ENCODE peak calls at places on chromosomes 1 and 21, in ten cellular contexts. U is BE2C, Q is NCI-H69, V is AG08396, N is T1000, M is heart left ventricle, L is omental fat pad, S is left cardiac atrium, G is H54, X is T-helper 9 cell. H is an unnamed sample.

GRCh38 chr1:87439821-87440220 is 111.1 kb downstream of the LMO4 start:
- DNase-seq in Q (no peak), N (no peak), S (no peak), L (no peak), U (no peak), V (no peak), G (no peak), M (no peak), X (no peak), H (no peak)

GRCh38 chr1:25795955-25796806 is 3.8 kb upstream of the SELENON start:
- DNase-seq in X (peak), S (no peak), G (no peak), N (no peak), Q (peak), M (no peak), U (no peak), V (no peak), L (no peak), H (no peak)

GRCh38 chr1:51653127-51653526 is 36.2 kb downstream of the OSBPL9 start:
- DNase-seq in N (no peak), U (no peak), V (no peak), S (no peak), G (no peak), X (no peak), M (no peak), Q (no peak), L (no peak), H (no peak)

GRCh38 chr1:90959352-90960206 is 62.3 kb downstream of the ZNF644 start:
- DNase-seq in N (no peak), M (no peak), S (no peak), Q (no peak), V (no peak), G (no peak), X (no peak), L (no peak), U (no peak), H (no peak)

GRCh38 chr1:115544131-115544530 is 97.6 kb upstream of the VANGL1 start:
- DNase-seq in X (no peak), L (no peak), N (no peak), M (no peak), G (no peak), Q (no peak), V (no peak), U (no peak), S (no peak), H (no peak)

GRCh38 chr21:34983680-34984086 is 65.4 kb downstream of the RUNX1 start:
- DNase-seq in U (no peak), G (peak), Q (no peak), X (no peak), M (no peak), L (no peak), N (peak), S (no peak), V (peak), H (no peak)

GRCh38 chr1:203142684-203143408 is 15.3 kb downstream of the ADORA1 start:
- DNase-seq in U (peak), V (no peak), S (no peak), Q (peak), N (no peak), M (no peak), L (no peak), G (no peak), X (no peak), H (no peak)

GRCh38 chr1:184499626-184500025 is 112.8 kb downstream of the C1orf21 start:
- DNase-seq in G (no peak), S (no peak), X (no peak), U (no peak), M (no peak), L (no peak), V (no peak), Q (peak), N (no peak), H (no peak)

GRCh38 chr1:29270881-29271390 is 34.6 kb downstream of the PTPRU start:
- DNase-seq in L (no peak), S (no peak), X (no peak), M (no peak), Q (no peak), N (no peak), V (no peak), U (no peak), G (no peak), H (no peak)

GRCh38 chr1:180936110-180937011 is 23.7 kb downstream of the KIAA1614 start:
- DNase-seq in G (no peak), N (no peak), V (no peak), S (no peak), U (no peak), Q (peak), L (no peak), M (peak), X (no peak), H (no peak)

GRCh38 chr1:145891587-145892485 is 6.2 kb upstream of the ANKRD35 start:
- DNase-seq in M (peak), U (peak), V (peak), L (peak), S (peak), G (peak), N (peak), Q (peak), X (peak), H (peak)

GRCh38 chr1:25570798-25571521 is 27.6 kb downstream of the LDLRAP1 start:
- DNase-seq in X (no peak), V (no peak), Q (no peak), U (no peak), G (no peak), S (no peak), M (peak), L (no peak), N (no peak), H (no peak)

GRCh38 chr21:37908691-37909090 is 7.6 kb downstream of the KCNJ6 start:
- DNase-seq in S (no peak), M (no peak), X (no peak), N (no peak), U (no peak), G (no peak), V (no peak), Q (no peak), L (no peak), H (no peak)

GRCh38 chr1:206020393-206021007 is 3.2 kb downstream of the CTSE start:
- DNase-seq in V (no peak), G (no peak), L (no peak), X (no peak), U (no peak), M (no peak), S (no peak), Q (no peak), N (no peak), H (peak)

GRCh38 chr1:236685917-236686814 is at the start of gene ACTN2:
- DNase-seq in U (peak), Q (peak), V (peak), S (peak), M (peak), L (no peak), X (peak), N (peak), G (no peak), H (no peak)

GRCh38 chr1:15758953-15759661 is 512 bp downstream of the FBLIM1 start:
- DNase-seq in U (no peak), G (no peak), M (no peak), L (no peak), N (no peak), V (peak), X (no peak), S (no peak), Q (peak), H (no peak)

GRCh38 chr1:32208891-32209309 is at the start of gene DCDC2B:
- DNase-seq in V (no peak), N (no peak), G (peak), S (no peak), L (no peak), U (peak), M (peak), X (no peak), Q (peak), H (peak)

GRCh38 chr1:157982111-157982510 is 11.3 kb upstream of the KIRREL1 start:
- DNase-seq in S (no peak), M (no peak), L (no peak), V (no peak), U (no peak), G (no peak), N (no peak), Q (no peak), X (no peak), H (no peak)

GRCh38 chr1:32066489-32066873 is 6.3 kb upstream of the TMEM39B start:
- DNase-seq in X (no peak), V (peak), G (no peak), M (peak), Q (peak), S (peak), L (no peak), U (no peak), N (peak), H (peak)

GRCh38 chr1:171718216-171718615 is 23.6 kb downstream of the VAMP4 start:
- DNase-seq in Q (no peak), G (no peak), U (no peak), L (no peak), N (no peak), M (no peak), S (no peak), V (no peak), X (no peak), H (no peak)

GRCh38 chr1:247494746-247495145 is 36.8 kb upstream of the OR2B11 start:
- DNase-seq in N (no peak), U (no peak), X (no peak), Q (no peak), M (no peak), S (no peak), V (no peak), L (no peak), G (no peak), H (no peak)

GRCh38 chr1:55380313-55380970 is 165.3 kb upstream of the USP24 start:
- DNase-seq in U (no peak), S (no peak), M (no peak), L (no peak), G (no peak), X (no peak), Q (no peak), N (no peak), V (no peak), H (peak)

GRCh38 chr1:32766328-32766972 is 50.7 kb downstream of the YARS1 start:
- DNase-seq in S (no peak), X (no peak), G (no peak), N (no peak), L (no peak), Q (no peak), V (no peak), U (no peak), M (no peak), H (no peak)

GRCh38 chr1:228850141-228851100 is 115.1 kb downstream of the RHOU start:
- DNase-seq in X (no peak), N (no peak), Q (no peak), S (no peak), U (no peak), M (no peak), V (no peak), L (no peak), G (no peak), H (peak)

GRCh38 chr1:2415337-2415736 is 3.0 kb upstream of the PEX10 start:
- DNase-seq in L (no peak), N (no peak), G (no peak), V (no peak), X (no peak), M (no peak), Q (peak), S (no peak), U (no peak), H (no peak)

GRCh38 chr1:32071758-32072621 is 749 bp upstream of the TMEM39B start:
- DNase-seq in S (no peak), M (no peak), L (no peak), Q (peak), X (no peak), G (peak), V (peak), U (no peak), N (no peak), H (no peak)

GRCh38 chr1:54884135-54884586 is 2.8 kb downstream of the DHCR24 start:
- DNase-seq in U (no peak), N (no peak), L (no peak), V (no peak), M (no peak), G (no peak), S (no peak), X (no peak), Q (peak), H (no peak)

GRCh38 chr1:146036241-146036989 is 14.9 kb upstream of the HJV start:
- DNase-seq in V (no peak), G (no peak), U (no peak), Q (peak), M (no peak), L (no peak), X (no peak), S (no peak), N (no peak), H (no peak)

GRCh38 chr1:230827081-230827681 is 41.1 kb downstream of the C1orf198 start:
- DNase-seq in V (no peak), X (no peak), S (no peak), L (no peak), M (no peak), U (no peak), G (no peak), Q (no peak), N (no peak), H (no peak)

GRCh38 chr1:245874942-245875580 is 632.0 kb downstream of the SMYD3 start:
- DNase-seq in Q (peak), M (peak), S (peak), X (no peak), U (peak), G (no peak), L (peak), N (peak), V (peak), H (peak)

GRCh38 chr1:114512595-114513280 is 1.7 kb upstream of the TRIM33 start:
- DNase-seq in G (no peak), N (no peak), S (no peak), M (no peak), X (no peak), V (no peak), L (no peak), U (no peak), Q (no peak), H (no peak)

GRCh38 chr1:50427818-50428779 is 4.9 kb upstream of the DMRTA2 start:
- DNase-seq in S (no peak), Q (no peak), U (no peak), G (no peak), V (peak), X (no peak), N (no peak), L (no peak), M (no peak), H (no peak)

GRCh38 chr1:154609398-154610380 is 1.7 kb upstream of the ADAR start:
- DNase-seq in M (no peak), S (no peak), L (no peak), V (no peak), Q (peak), U (no peak), X (peak), G (no peak), N (no peak), H (no peak)

GRCh38 chr1:42732126-42732680 is 7.8 kb downstream of the CLDN19 start:
- DNase-seq in V (peak), G (no peak), N (no peak), X (no peak), Q (no peak), S (no peak), L (no peak), M (no peak), U (no peak), H (no peak)

GRCh38 chr21:25186278-25186677 is 421.0 kb downstream of the MRPL39 start:
- DNase-seq in S (no peak), X (no peak), M (no peak), Q (no peak), U (no peak), L (no peak), V (no peak), G (no peak), N (no peak), H (no peak)

H was measured in lower leg skin.